ENCODE peak calls at places on chromosomes 6 and 20, in five cellular contexts. One of them, this sample, is unnamed. For H3K4me1, the result is how much of the 10 kb centered on the place peaks cover.

GRCh38 chr6:39923394-39923793 is 10.9 kb downstream of the MOCS1 start:
- DNase-seq in keratinocyte: no peak
- DNase-seq in tibial nerve: no peak
- DNase-seq in fibroblast of lung: no peak
- DNase-seq in lung: peak
- DNase-seq in this sample: peak

GRCh38 chr20:62537649-62538292 is 62.0 kb upstream of the GATA5 start:
- DNase-seq in lung: no peak
- DNase-seq in fibroblast of lung: no peak
- DNase-seq in tibial nerve: no peak
- DNase-seq in keratinocyte: no peak
- DNase-seq in this sample: no peak

GRCh38 chr6:39083111-39083702 is 31.8 kb downstream of the SAYSD1 start:
- DNase-seq in fibroblast of lung: no peak
- DNase-seq in lung: no peak
- DNase-seq in keratinocyte: no peak
- DNase-seq in tibial nerve: no peak
- DNase-seq in this sample: peak

GRCh38 chr6:693737-694038 is 749 bp upstream of the EXOC2 start:
- DNase-seq in keratinocyte: no peak
- DNase-seq in lung: no peak
- DNase-seq in fibroblast of lung: no peak
- DNase-seq in tibial nerve: no peak
- DNase-seq in this sample: no peak

GRCh38 chr6:1761472-1761871 is 151.8 kb downstream of the FOXC1 start:
- DNase-seq in tibial nerve: no peak
- DNase-seq in lung: no peak
- DNase-seq in fibroblast of lung: no peak
- DNase-seq in keratinocyte: no peak
- DNase-seq in this sample: no peak

GRCh38 chr6:33430991-33431879 is 11.4 kb downstream of the SYNGAP1 start:
- DNase-seq in tibial nerve: no peak
- DNase-seq in fibroblast of lung: peak
- DNase-seq in lung: peak
- DNase-seq in keratinocyte: no peak
- DNase-seq in this sample: no peak

GRCh38 chr6:80767808-80768207 is 661.3 kb downstream of the BCKDHB start:
- DNase-seq in lung: no peak
- DNase-seq in keratinocyte: peak
- DNase-seq in fibroblast of lung: peak
- DNase-seq in tibial nerve: peak
- DNase-seq in this sample: no peak

GRCh38 chr20:62043131-62043914 is 22.4 kb downstream of the TAF4 start:
- DNase-seq in fibroblast of lung: peak
- DNase-seq in keratinocyte: no peak
- DNase-seq in tibial nerve: no peak
- DNase-seq in lung: no peak
- DNase-seq in this sample: peak

GRCh38 chr6:170423030-170423429 is 116.5 kb downstream of the FAM120B start:
- DNase-seq in tibial nerve: no peak
- DNase-seq in fibroblast of lung: no peak
- DNase-seq in lung: no peak
- DNase-seq in keratinocyte: no peak
- DNase-seq in this sample: no peak

GRCh38 chr6:43873806-43874714 is 104.0 kb downstream of the VEGFA start:
- DNase-seq in lung: no peak
- DNase-seq in fibroblast of lung: no peak
- DNase-seq in keratinocyte: no peak
- DNase-seq in tibial nerve: no peak
- DNase-seq in this sample: peak

GRCh38 chr6:7631466-7631865 is 41.5 kb downstream of the SNRNP48 start:
- DNase-seq in fibroblast of lung: no peak
- DNase-seq in tibial nerve: no peak
- DNase-seq in lung: no peak
- DNase-seq in keratinocyte: no peak
- DNase-seq in this sample: no peak

GRCh38 chr20:19973920-19974620 is 43.1 kb upstream of the NAA20 start:
- DNase-seq in fibroblast of lung: peak
- DNase-seq in keratinocyte: no peak
- DNase-seq in tibial nerve: peak
- DNase-seq in lung: peak
- DNase-seq in this sample: peak

GRCh38 chr6:44056392-44057237 is 70.6 kb downstream of the MRPL14 start:
- DNase-seq in lung: peak
- DNase-seq in keratinocyte: no peak
- DNase-seq in fibroblast of lung: peak
- DNase-seq in tibial nerve: no peak
- DNase-seq in this sample: no peak

GRCh38 chr6:56356431-56356830 is 109.1 kb upstream of the COL21A1 start:
- DNase-seq in fibroblast of lung: peak
- DNase-seq in tibial nerve: no peak
- DNase-seq in keratinocyte: no peak
- DNase-seq in lung: no peak
- DNase-seq in this sample: no peak

GRCh38 chr20:53989977-53990376 is 80.4 kb downstream of the BCAS1 start:
- DNase-seq in keratinocyte: no peak
- DNase-seq in lung: no peak
- DNase-seq in tibial nerve: no peak
- DNase-seq in fibroblast of lung: no peak
- DNase-seq in this sample: no peak

GRCh38 chr6:15039136-15039535 is 206.7 kb upstream of the JARID2 start:
- DNase-seq in keratinocyte: no peak
- DNase-seq in tibial nerve: no peak
- DNase-seq in lung: no peak
- DNase-seq in fibroblast of lung: no peak
- DNase-seq in this sample: no peak

GRCh38 chr6:108840919-108841318 is 7.3 kb upstream of the ARMC2 start:
- DNase-seq in lung: no peak
- DNase-seq in keratinocyte: no peak
- DNase-seq in tibial nerve: no peak
- DNase-seq in fibroblast of lung: no peak
- DNase-seq in this sample: no peak

GRCh38 chr20:11686195-11686594 is 231.5 kb upstream of the BTBD3 start:
- DNase-seq in fibroblast of lung: no peak
- DNase-seq in keratinocyte: no peak
- DNase-seq in lung: no peak
- DNase-seq in tibial nerve: no peak
- DNase-seq in this sample: no peak

GRCh38 chr20:32567384-32568178 is 17.6 kb downstream of the NOL4L start:
- DNase-seq in keratinocyte: no peak
- DNase-seq in lung: no peak
- DNase-seq in fibroblast of lung: no peak
- DNase-seq in tibial nerve: no peak
- DNase-seq in this sample: no peak

GRCh38 chr20:3758566-3758965 is 9.0 kb downstream of the ADISSP start:
- DNase-seq in lung: no peak
- DNase-seq in tibial nerve: no peak
- DNase-seq in keratinocyte: no peak
- DNase-seq in fibroblast of lung: no peak
- DNase-seq in this sample: no peak

GRCh38 chr6:87722831-87723726 is 21.0 kb upstream of the AKIRIN2 start:
- DNase-seq in keratinocyte: peak
- DNase-seq in fibroblast of lung: peak
- DNase-seq in tibial nerve: no peak
- DNase-seq in lung: peak
- DNase-seq in this sample: peak

GRCh38 chr6:148915889-148916288 is 169.1 kb downstream of the UST start:
- DNase-seq in keratinocyte: no peak
- DNase-seq in lung: no peak
- DNase-seq in fibroblast of lung: peak
- DNase-seq in tibial nerve: no peak
- DNase-seq in this sample: no peak
- H3K27ac ChIP-seq in keratinocyte: no peak
- H3K27ac ChIP-seq in lung: no peak
- H3K27ac ChIP-seq in fibroblast of lung: no peak
- H3K27ac ChIP-seq in tibial nerve: no peak
- H3K27ac ChIP-seq in this sample: no peak

GRCh38 chr6:169172946-169173345 is 80.7 kb downstream of the THBS2 start:
- DNase-seq in keratinocyte: no peak
- DNase-seq in tibial nerve: no peak
- DNase-seq in fibroblast of lung: peak
- DNase-seq in lung: peak
- DNase-seq in this sample: no peak

GRCh38 chr6:169171010-169171409 is 82.6 kb downstream of the THBS2 start:
- DNase-seq in tibial nerve: no peak
- DNase-seq in keratinocyte: no peak
- DNase-seq in lung: no peak
- DNase-seq in fibroblast of lung: no peak
- DNase-seq in this sample: no peak

GRCh38 chr6:169172435-169172834 is 81.2 kb downstream of the THBS2 start:
- DNase-seq in lung: peak
- DNase-seq in fibroblast of lung: peak
- DNase-seq in keratinocyte: no peak
- DNase-seq in tibial nerve: peak
- DNase-seq in this sample: no peak

GRCh38 chr6:169170583-169170955 is 83.1 kb downstream of the THBS2 start:
- DNase-seq in fibroblast of lung: no peak
- DNase-seq in tibial nerve: no peak
- DNase-seq in keratinocyte: no peak
- DNase-seq in lung: no peak
- DNase-seq in this sample: no peak

GRCh38 chr6:169171951-169172350 is 81.7 kb downstream of the THBS2 start:
- DNase-seq in tibial nerve: no peak
- DNase-seq in lung: peak
- DNase-seq in fibroblast of lung: peak
- DNase-seq in keratinocyte: no peak
- DNase-seq in this sample: no peak
- H3K4me1 ChIP-seq in tibial nerve: under half
- H3K4me1 ChIP-seq in lung: under half
- H3K4me1 ChIP-seq in fibroblast of lung: under half
- H3K4me1 ChIP-seq in keratinocyte: under half
- H3K4me1 ChIP-seq in this sample: under half

GRCh38 chr6:90100059-90100665 is 196.5 kb downstream of the BACH2 start:
- DNase-seq in fibroblast of lung: peak
- DNase-seq in tibial nerve: no peak
- DNase-seq in keratinocyte: no peak
- DNase-seq in lung: no peak
- DNase-seq in this sample: no peak
- H3K27ac ChIP-seq in fibroblast of lung: no peak
- H3K27ac ChIP-seq in tibial nerve: no peak
- H3K27ac ChIP-seq in keratinocyte: no peak
- H3K27ac ChIP-seq in lung: no peak
- H3K27ac ChIP-seq in this sample: no peak

DNA sequence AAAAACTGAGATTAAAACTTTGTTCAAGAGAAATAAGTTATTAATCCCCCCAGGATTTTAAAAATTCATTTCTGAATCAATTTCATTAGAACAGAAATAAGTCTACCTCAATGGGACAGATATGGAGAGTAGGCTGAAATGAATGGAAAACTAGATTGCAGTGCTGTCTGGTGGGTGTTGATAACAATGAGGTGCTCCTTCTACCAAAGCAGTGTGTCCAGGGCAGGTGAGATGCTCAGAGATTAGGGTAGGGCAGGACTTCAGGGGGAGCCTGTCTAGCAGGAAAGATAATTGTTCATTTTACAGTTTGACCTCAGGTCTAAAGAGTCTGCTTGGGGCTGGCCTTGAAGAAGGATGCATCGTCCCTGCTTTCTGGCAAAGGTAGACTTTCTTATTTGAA is 38.0 kb upstream of the MYLIP start:
- DNase-seq in lung: no peak
- DNase-seq in keratinocyte: no peak
- DNase-seq in fibroblast of lung: no peak
- DNase-seq in tibial nerve: no peak
- DNase-seq in this sample: no peak
- H3K4me1 ChIP-seq in lung: under half
- H3K4me1 ChIP-seq in keratinocyte: under half
- H3K4me1 ChIP-seq in fibroblast of lung: under half
- H3K4me1 ChIP-seq in tibial nerve: under half
- H3K4me1 ChIP-seq in this sample: under half

DNA sequence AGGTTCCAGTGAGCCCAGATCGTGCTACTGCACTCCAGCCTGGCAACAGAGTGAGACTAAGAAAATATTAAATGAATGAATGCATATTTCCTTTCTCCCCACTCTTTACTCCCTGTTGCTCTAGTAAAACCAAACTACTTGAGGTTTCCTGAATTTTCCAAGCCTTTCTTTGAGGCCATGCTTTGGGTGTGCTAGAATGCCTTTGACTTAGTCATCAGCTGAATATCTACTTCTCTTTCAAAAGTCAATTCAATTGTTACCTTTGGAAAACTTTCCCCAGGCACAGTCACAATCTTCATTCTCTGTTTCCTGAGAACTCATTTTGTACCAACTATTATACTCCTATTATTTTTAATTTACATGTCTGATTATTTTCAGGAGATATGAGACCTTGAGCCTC is 27.5 kb upstream of the CEP85L start:
- DNase-seq in keratinocyte: no peak
- DNase-seq in lung: no peak
- DNase-seq in fibroblast of lung: no peak
- DNase-seq in tibial nerve: no peak
- DNase-seq in this sample: no peak
- H3K27ac ChIP-seq in keratinocyte: no peak
- H3K27ac ChIP-seq in lung: no peak
- H3K27ac ChIP-seq in fibroblast of lung: no peak
- H3K27ac ChIP-seq in tibial nerve: no peak
- H3K27ac ChIP-seq in this sample: no peak

GRCh38 chr20:17850674-17851006 is 118.0 kb downstream of the SNX5 start:
- DNase-seq in tibial nerve: no peak
- DNase-seq in lung: no peak
- DNase-seq in keratinocyte: no peak
- DNase-seq in fibroblast of lung: no peak
- DNase-seq in this sample: no peak
- H3K4me1 ChIP-seq in tibial nerve: under half
- H3K4me1 ChIP-seq in lung: under half
- H3K4me1 ChIP-seq in keratinocyte: under half
- H3K4me1 ChIP-seq in fibroblast of lung: under half
- H3K4me1 ChIP-seq in this sample: under half